ENCODE peak calls at places on chromosomes 13 and 19, in eight cellular contexts. J, N, M, S, R, D, X and W are unnamed samples.

GRCh38 chr19:49877879-49878743 is 609 bp downstream of the TBC1D17 start:
- DNase-seq in R (peak; percentile 99), M (peak; percentile 96), D (peak; percentile 99), N (peak; percentile 98), S (peak; percentile 95), X (peak; percentile 99), J (peak; percentile 99), W (peak; percentile 98)

GRCh38 chr19:7680606-7681335 is at the start of gene TRAPPC5:
- DNase-seq in X (peak; percentile 89), S (peak; percentile 71), N (peak; percentile 80), D (peak; percentile 94), J (peak; percentile 96), R (peak; percentile 81), M (peak; percentile 76), W (peak; percentile 75)

GRCh38 chr13:28679628-28680027 is 20.7 kb downstream of the POMP start:
- DNase-seq in J (no peak), M (peak; percentile 31), S (peak; percentile 14), X (no peak), R (no peak), D (no peak), N (no peak), W (no peak)

GRCh38 chr19:8550070-8550469 is 27.2 kb downstream of the MYO1F start:
- DNase-seq in J (no peak), N (no peak), D (no peak), S (no peak), M (no peak), R (no peak), X (no peak), W (no peak)

GRCh38 chr19:48713041-48713863 is 6.3 kb downstream of the MAMSTR start:
- DNase-seq in D (no peak), S (peak; percentile 27), J (peak; percentile 74), M (peak; percentile 31), X (peak; percentile 91), R (no peak), N (no peak), W (no peak)

GRCh38 chr19:5340637-5341447 is at the start of gene PTPRS:
- DNase-seq in X (peak; percentile 91), J (peak; percentile 96), M (peak; percentile 74), N (peak; percentile 73), R (peak; percentile 33), D (peak; percentile 86), S (peak; percentile 73), W (peak; percentile 4)

GRCh38 chr19:8638078-8638619 is 7.7 kb downstream of the NFILZ start:
- DNase-seq in X (no peak), D (no peak), M (peak; percentile 21), N (peak; percentile 39), J (no peak), S (peak; percentile 89), R (no peak), W (no peak)

GRCh38 chr13:24709186-24709913 is 29.1 kb downstream of the ATP12A start:
- DNase-seq in R (peak; percentile 40), X (no peak), S (no peak), N (no peak), M (no peak), J (no peak), D (no peak), W (peak; percentile 58)

GRCh38 chr13:31225998-31226675 is 26.4 kb downstream of the B3GLCT start:
- DNase-seq in M (no peak), N (no peak), J (peak; percentile 19), R (no peak), S (no peak), X (peak; percentile 59), D (no peak), W (no peak)

GRCh38 chr13:23867027-23867491 is 22.1 kb downstream of the MIPEP start:
- DNase-seq in X (peak; percentile 85), R (no peak), M (peak; percentile 85), N (no peak), D (no peak), J (peak; percentile 18), S (peak; percentile 73), W (no peak)

GRCh38 chr19:18109363-18109730 is 11.8 kb downstream of the MAST3 start:
- DNase-seq in M (no peak), S (no peak), N (no peak), D (no peak), R (no peak), J (no peak), X (no peak), W (no peak)

GRCh38 chr19:5691205-5691929 is 1.3 kb downstream of the RPL36 start:
- DNase-seq in D (peak; percentile 79), S (peak; percentile 54), R (peak; percentile 28), J (peak; percentile 45), X (no peak), M (peak; percentile 31), N (peak; percentile 81), W (no peak)

GRCh38 chr19:48471836-48472235 is 2.7 kb downstream of the CYTH2 start:
- DNase-seq in D (no peak), N (peak; percentile 11), X (no peak), J (no peak), R (no peak), S (no peak), M (no peak), W (no peak)

GRCh38 chr19:1511318-1511988 is 1.4 kb downstream of the ADAMTSL5 start:
- DNase-seq in R (no peak), J (no peak), X (no peak), S (no peak), M (no peak), N (no peak), D (no peak), W (no peak)

GRCh38 chr19:41862445-41862986 is 2.5 kb downstream of the RPS19 start:
- DNase-seq in N (no peak), X (no peak), S (no peak), M (no peak), R (no peak), D (no peak), J (no peak), W (no peak)

GRCh38 chr19:19487077-19488040 is 28.0 kb downstream of the TSSK6 start:
- DNase-seq in X (no peak), M (no peak), D (peak; percentile 52), N (no peak), J (no peak), R (no peak), S (no peak), W (no peak)
- H3K4me1 ChIP-seq in X (peaks cover 17% of the 10 kb centered on the region), M (peaks cover 45% of the 10 kb centered on the region), D (peaks cover 60% of the 10 kb centered on the region), N (peaks cover 27% of the 10 kb centered on the region), J (peaks cover 30% of the 10 kb centered on the region), R (peaks cover 61% of the 10 kb centered on the region), S (peaks cover 37% of the 10 kb centered on the region), W (peaks cover 39% of the 10 kb centered on the region)

GRCh38 chr19:4241824-4242430 is 5.0 kb upstream of the YJU2 start:
- DNase-seq in D (no peak), J (no peak), M (no peak), N (no peak), X (no peak), R (no peak), S (no peak), W (no peak)
- H3K27ac ChIP-seq in D (no peak overlapping the region), J (no peak overlapping the region), M (no peak overlapping the region), N (no peak overlapping the region), X (no peak overlapping the region), R (no peak overlapping the region), S (no peak overlapping the region), W (no peak overlapping the region)

GRCh38 chr19:29530549-29531457 is 5.0 kb downstream of the VSTM2B start:
- DNase-seq in X (peak; percentile 25), R (no peak), N (no peak), J (peak; percentile 54), S (no peak), D (peak; percentile 10), M (no peak), W (no peak)

GRCh38 chr19:29528350-29528945 is 2.7 kb downstream of the VSTM2B start:
- DNase-seq in N (peak; percentile 40), S (peak; percentile 60), R (peak; percentile 29), J (peak; percentile 95), X (peak; percentile 91), M (peak; percentile 58), D (peak; percentile 79), W (no peak)

GRCh38 chr19:29527500-29528328 is 1.9 kb downstream of the VSTM2B start:
- DNase-seq in N (no peak), X (no peak), S (no peak), D (peak; percentile 47), J (no peak), M (no peak), R (no peak), W (no peak)

GRCh38 chr19:29529646-29530548 is 4.1 kb downstream of the VSTM2B start:
- DNase-seq in R (no peak), D (peak; percentile 54), N (no peak), M (no peak), X (peak; percentile 69), S (no peak), J (peak; percentile 80), W (no peak)

GRCh38 chr19:29528946-29529645 is 3.3 kb downstream of the VSTM2B start:
- DNase-seq in X (peak; percentile 34), N (no peak), J (peak; percentile 48), D (peak; percentile 56), M (no peak), S (no peak), R (no peak), W (no peak)
- H3K4me3 ChIP-seq in X (no peak overlapping the region), N (no peak overlapping the region), J (peak overlapping the region; percentile 52), D (no peak overlapping the region), M (no peak overlapping the region), S (no peak overlapping the region), R (no peak overlapping the region), W (peak overlapping the region; percentile 44)

GRCh38 chr13:90246946-90247345 is 1100.5 kb upstream of the MIR17HG start:
- DNase-seq in X (no peak), R (no peak), D (no peak), M (no peak), J (no peak), N (no peak), S (no peak), W (no peak)

DNA sequence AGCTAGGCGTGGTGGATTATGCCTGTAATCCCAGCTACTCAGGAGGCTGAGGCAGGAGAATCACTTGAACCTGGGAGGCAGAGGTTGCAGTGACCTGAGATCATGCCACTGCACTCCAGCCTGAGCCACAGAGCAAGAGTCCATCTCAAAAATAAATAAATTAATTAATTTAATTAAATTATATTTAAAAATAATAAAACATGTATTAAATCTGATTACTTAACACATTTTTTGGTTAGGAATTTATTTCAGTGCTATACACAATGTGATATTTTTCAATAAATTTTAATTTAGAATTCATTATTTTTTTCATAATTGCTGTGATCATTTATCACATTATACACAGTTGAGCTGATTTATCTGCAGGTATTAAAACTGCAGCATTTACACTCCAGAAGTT is 1101.5 kb upstream of the MIR17HG start:
- DNase-seq in M (no peak), R (no peak), D (no peak), X (no peak), N (no peak), S (no peak), J (no peak), W (no peak)
- H3K4me1 ChIP-seq in M (no peaks in the 10 kb centered on the region), R (no peaks in the 10 kb centered on the region), D (no peaks in the 10 kb centered on the region), X (no peaks in the 10 kb centered on the region), N (no peaks in the 10 kb centered on the region), S (no peaks in the 10 kb centered on the region), J (no peaks in the 10 kb centered on the region), W (no peaks in the 10 kb centered on the region)